ENCODE peak calls at places on chromosome 9, in six cellular contexts. A is globus pallidus; S is OCI-M1; E is head of caudate nucleus; R is activated CD8-positive, alpha-beta T cell treated with anti-CD3 and anti-CD28 coated beads, Interleukin-2, amount 10 ng/mL, durations not matched to agents 7 days and 5 days; D is NCI-H748 treated with DMSO at 0.1 percent for 48 hours. H is an unnamed sample.

GRCh38 chr9:128552744-128553221 is 396 bp downstream of the SPTAN1 start:
- DNase-seq in D (peak), S (peak), E (peak), R (peak), A (peak), H (no peak)

GRCh38 chr9:119907056-119907455 is 537.8 kb upstream of the BRINP1 start:
- DNase-seq in D (no peak), A (no peak), E (no peak), S (no peak), R (no peak), H (no peak)

GRCh38 chr9:74496819-74497749 is at the start of gene RORB:
- DNase-seq in A (peak), R (peak), E (peak), D (peak), S (no peak), H (no peak)

GRCh38 chr9:12923472-12924009 is 148.7 kb downstream of the LURAP1L start:
- DNase-seq in S (no peak), E (no peak), A (no peak), R (no peak), D (no peak), H (peak)

GRCh38 chr9:131330814-131331600 is 41.5 kb downstream of the PLPP7 start:
- DNase-seq in S (peak), A (no peak), E (no peak), D (no peak), R (no peak), H (no peak)

GRCh38 chr9:121398374-121398773 is 28.3 kb upstream of the STOM start:
- DNase-seq in E (no peak), D (no peak), A (no peak), S (no peak), R (no peak), H (peak)

GRCh38 chr9:92265159-92265558 is 28.3 kb downstream of the IARS1 start:
- DNase-seq in R (no peak), S (no peak), E (no peak), A (no peak), D (no peak), H (peak)

GRCh38 chr9:70263421-70263820 is 4.6 kb downstream of the SMC5 start:
- DNase-seq in D (no peak), S (no peak), R (no peak), A (no peak), E (no peak), H (peak)

GRCh38 chr9:1871486-1872181 is 143.5 kb upstream of the SMARCA2 start:
- DNase-seq in A (no peak), D (peak), E (no peak), S (peak), R (no peak), H (peak)

GRCh38 chr9:90007516-90008430 is 403.0 kb downstream of the GADD45G start:
- DNase-seq in R (no peak), D (no peak), S (no peak), A (no peak), E (no peak), H (peak)

GRCh38 chr9:104276709-104277245 is 182.7 kb downstream of the SMC2 start:
- DNase-seq in E (no peak), A (no peak), D (no peak), R (no peak), S (no peak), H (peak)

GRCh38 chr9:107759823-107760166 is 270.2 kb upstream of the KLF4 start:
- DNase-seq in A (no peak), S (no peak), E (peak), D (no peak), R (no peak), H (no peak)

GRCh38 chr9:9912459-9912858 is 700.3 kb downstream of the PTPRD start:
- DNase-seq in D (peak), R (no peak), E (no peak), S (peak), A (no peak), H (no peak)

GRCh38 chr9:130303613-130304055 is 38.1 kb downstream of the HMCN2 start:
- DNase-seq in E (no peak), A (no peak), S (no peak), R (no peak), D (no peak), H (no peak)

GRCh38 chr9:131302244-131303075 is 12.9 kb downstream of the PLPP7 start:
- DNase-seq in E (no peak), R (no peak), S (no peak), A (no peak), D (no peak), H (no peak)

GRCh38 chr9:135520916-135521607 is at the start of gene LCN1:
- DNase-seq in A (no peak), D (no peak), E (no peak), R (no peak), S (no peak), H (no peak)

GRCh38 chr9:20948703-20949102 is 82.7 kb downstream of the HACD4 start:
- DNase-seq in S (no peak), E (no peak), R (no peak), A (no peak), D (no peak), H (no peak)

GRCh38 chr9:93064392-93065124 is 6.1 kb downstream of the SUSD3 start:
- DNase-seq in S (peak), A (no peak), R (peak), D (no peak), E (no peak), H (no peak)

GRCh38 chr9:77927265-77927664 is 104.3 kb downstream of the GNAQ start:
- DNase-seq in R (no peak), A (no peak), D (no peak), E (no peak), S (peak), H (no peak)

GRCh38 chr9:98132806-98133631 is 14.0 kb upstream of the TRIM14 start:
- DNase-seq in D (peak), R (no peak), A (no peak), S (no peak), E (no peak), H (no peak)

GRCh38 chr9:69671904-69672827 is at the start of gene APBA1:
- DNase-seq in R (peak), D (peak), E (peak), S (peak), A (peak), H (no peak)

H was measured in GM04503.